ENCODE peak calls at places on chromosomes 16 and 17, in eight cellular contexts. Q is KBM-7; X is lung microvascular endothelial cell; P is RCC 7860; L is fibroblast of mammary gland; H is cardiac fibroblast; I is activated gamma-delta T cell treated with anti-CD3 and anti-CD28 coated beads, Interleukin-2, amount 50 U/mL, for 16 hours; Y is GM04504. A is an unnamed sample.

GRCh38 chr17:61809816-61810392 is 53.4 kb downstream of the BRIP1 start:
- DNase-seq in Q (peak; percentile 34), X (peak; percentile 28), P (no peak), L (peak; percentile 66), H (peak; percentile 72), I (no peak), Y (peak; percentile 30), A (no peak)

GRCh38 chr17:44065668-44066203 is 735 bp downstream of the LSM12 start:
- DNase-seq in Q (peak; percentile 48), X (peak; percentile 29), P (no peak), L (no peak), H (peak; percentile 27), I (no peak), Y (no peak), A (no peak)

GRCh38 chr17:27553019-27553511 is 77.9 kb upstream of the LGALS9 start:
- DNase-seq in Q (no peak), X (no peak), P (no peak), L (peak; percentile 59), H (no peak), I (no peak), Y (no peak), A (no peak)

GRCh38 chr16:79757163-79757562 is 156.6 kb upstream of the MAF start:
- DNase-seq in Q (no peak), X (no peak), P (no peak), L (no peak), H (no peak), I (no peak), Y (no peak), A (no peak)

GRCh38 chr17:34487616-34488015 is 91.8 kb upstream of the TMEM132E start:
- DNase-seq in Q (no peak), X (no peak), P (no peak), L (no peak), H (no peak), I (no peak), Y (no peak), A (no peak)

GRCh38 chr17:61452301-61453290 is at the start of gene TBX4:
- DNase-seq in Q (no peak), X (no peak), P (no peak), L (no peak), H (no peak), I (no peak), Y (no peak), A (no peak)

GRCh38 chr17:62380253-62380652 is at the start of gene EFCAB3:
- DNase-seq in Q (no peak), X (no peak), P (no peak), L (no peak), H (no peak), I (no peak), Y (no peak), A (no peak)

GRCh38 chr17:82058230-82058854 is 6.6 kb downstream of the GPS1 start:
- DNase-seq in Q (no peak), X (no peak), P (no peak), L (no peak), H (no peak), I (no peak), Y (no peak), A (no peak)

GRCh38 chr17:43671755-43672502 is 10.2 kb upstream of the MEOX1 start:
- DNase-seq in Q (no peak), X (no peak), P (no peak), L (no peak), H (no peak), I (no peak), Y (no peak), A (no peak)

GRCh38 chr16:89742948-89743347 is 21.6 kb downstream of the ZNF276 start:
- DNase-seq in Q (no peak), X (no peak), P (no peak), L (no peak), H (no peak), I (no peak), Y (no peak), A (no peak)

GRCh38 chr17:66301864-66302741 is at the start of gene PRKCA:
- DNase-seq in Q (peak; percentile 52), X (peak; percentile 89), P (peak; percentile 67), L (peak; percentile 58), H (peak; percentile 61), I (peak; percentile 38), Y (peak; percentile 49), A (peak; percentile 20)

GRCh38 chr17:48985436-48986245 is 11.5 kb upstream of the IGF2BP1 start:
- DNase-seq in Q (no peak), X (no peak), P (no peak), L (no peak), H (no peak), I (no peak), Y (no peak), A (no peak)

GRCh38 chr17:79996291-79996690 is 39.4 kb downstream of the TBC1D16 start:
- DNase-seq in Q (no peak), X (no peak), P (no peak), L (no peak), H (no peak), I (no peak), Y (no peak), A (no peak)

GRCh38 chr17:37177234-37177633 is 198.6 kb upstream of the C17orf78 start:
- DNase-seq in Q (no peak), X (no peak), P (no peak), L (no peak), H (peak; percentile 8), I (no peak), Y (no peak), A (no peak)

GRCh38 chr17:33811006-33811760 is 443.9 kb upstream of the CCL2 start:
- DNase-seq in Q (no peak), X (no peak), P (no peak), L (no peak), H (no peak), I (no peak), Y (no peak), A (no peak)

GRCh38 chr16:73048292-73049050 is 543 bp upstream of the ZFHX3 start:
- DNase-seq in Q (peak; percentile 33), X (peak; percentile 53), P (peak; percentile 42), L (no peak), H (peak; percentile 56), I (no peak), Y (no peak), A (no peak)

GRCh38 chr16:3652373-3653037 is 2.0 kb upstream of the DNASE1 start:
- DNase-seq in Q (no peak), X (peak; percentile 22), P (no peak), L (no peak), H (no peak), I (no peak), Y (no peak), A (no peak)

A was measured in pulmonary artery endothelial cell.